ENCODE peak calls at places on chromosomes 3 and 15, in seven cellular contexts. W is cardiac fibroblast, P is mucosa of descending colon, N is fibroblast of mammary gland, X is psoas muscle, J is upper lobe of right lung, T is body of pancreas. Y is an unnamed sample.

GRCh38 chr3:122912772-122913538 is 114.6 kb downstream of the SEMA5B start:
- DNase-seq in W (no peak), P (no peak), N (no peak), X (no peak), J (no peak), T (no peak), Y (no peak)

GRCh38 chr15:89654311-89654761 is 931 bp downstream of the KIF7 start:
- DNase-seq in W (peak), P (no peak), N (peak), X (no peak), J (no peak), T (no peak), Y (peak)

GRCh38 chr15:65374831-65375401 is 2.9 kb downstream of the IGDCC3 start:
- DNase-seq in W (peak), P (no peak), N (no peak), X (no peak), J (peak), T (no peak), Y (no peak)

GRCh38 chr15:101652783-101653430 is 726 bp upstream of the TM2D3 start:
- DNase-seq in W (no peak), P (peak), N (peak), X (peak), J (no peak), T (no peak), Y (peak)

GRCh38 chr3:99325407-99325806 is 313.0 kb upstream of the COL8A1 start:
- DNase-seq in W (peak), P (no peak), N (peak), X (no peak), J (no peak), T (no peak), Y (peak)

GRCh38 chr3:4306860-4307259 is 3.7 kb downstream of the SETMAR start:
- DNase-seq in W (no peak), P (no peak), N (peak), X (no peak), J (no peak), T (no peak), Y (peak)

GRCh38 chr3:19250959-19251610 is 102.8 kb downstream of the KCNH8 start:
- DNase-seq in W (no peak), P (no peak), N (no peak), X (no peak), J (no peak), T (peak), Y (no peak)

GRCh38 chr3:61632568-61633175 is 71.3 kb downstream of the PTPRG start:
- DNase-seq in W (peak), P (no peak), N (peak), X (no peak), J (no peak), T (no peak), Y (peak)

GRCh38 chr3:140859592-140860336 is 81.9 kb upstream of the SLC25A36 start:
- DNase-seq in W (no peak), P (no peak), N (peak), X (no peak), J (no peak), T (no peak), Y (peak)

GRCh38 chr3:80770106-80771079 is 991.1 kb downstream of the GBE1 start:
- DNase-seq in W (no peak), P (no peak), N (peak), X (no peak), J (no peak), T (no peak), Y (peak)

GRCh38 chr15:67023517-67024321 is 41.7 kb upstream of the SMAD3 start:
- DNase-seq in W (no peak), P (no peak), N (no peak), X (no peak), J (no peak), T (peak), Y (no peak)

GRCh38 chr3:98982336-98982735 is 80.8 kb upstream of the DCBLD2 start:
- DNase-seq in W (no peak), P (no peak), N (no peak), X (no peak), J (no peak), T (no peak), Y (no peak)

GRCh38 chr3:64924961-64925360 is 237.2 kb upstream of the ADAMTS9 start:
- DNase-seq in W (no peak), P (no peak), N (no peak), X (no peak), J (no peak), T (no peak), Y (no peak)

GRCh38 chr3:186772281-186772885 is 11.0 kb upstream of the EIF4A2 start:
- DNase-seq in W (no peak), P (no peak), N (no peak), X (no peak), J (no peak), T (no peak), Y (peak)

GRCh38 chr3:149977391-149977790 is 6.7 kb upstream of the PFN2 start:
- DNase-seq in W (peak), P (no peak), N (no peak), X (no peak), J (no peak), T (no peak), Y (no peak)

GRCh38 chr15:91852741-91853500 is 587 bp upstream of the SLCO3A1 start:
- DNase-seq in W (peak), P (peak), N (peak), X (peak), J (peak), T (peak), Y (peak)

GRCh38 chr3:160754371-160754854 is 1.6 kb upstream of the PPM1L start:
- DNase-seq in W (peak), P (peak), N (peak), X (peak), J (peak), T (peak), Y (peak)

GRCh38 chr3:189983612-189984011 is 137.1 kb downstream of the P3H2 start:
- DNase-seq in W (no peak), P (no peak), N (no peak), X (no peak), J (no peak), T (no peak), Y (no peak)

GRCh38 chr15:33243869-33244268 is 49.4 kb upstream of the FMN1 start:
- DNase-seq in W (peak), P (no peak), N (peak), X (no peak), J (no peak), T (no peak), Y (peak)

GRCh38 chr3:113212155-113212844 is 943 bp downstream of the BOC start:
- DNase-seq in W (peak), P (peak), N (peak), X (peak), J (no peak), T (peak), Y (peak)

GRCh38 chr3:193080821-193081220 is 160.2 kb upstream of the PLAAT1 start:
- DNase-seq in W (no peak), P (no peak), N (no peak), X (no peak), J (no peak), T (no peak), Y (no peak)

GRCh38 chr3:8504611-8504973 is 3.0 kb downstream of the LMCD1 start:
- DNase-seq in W (no peak), P (no peak), N (peak), X (no peak), J (no peak), T (no peak), Y (no peak)

GRCh38 chr15:79403501-79403900 is 28.6 kb upstream of the MINAR1 start:
- DNase-seq in W (no peak), P (no peak), N (no peak), X (no peak), J (no peak), T (no peak), Y (no peak)

GRCh38 chr3:114504941-114505632 is 211.3 kb downstream of the TIGIT start:
- DNase-seq in W (peak), P (no peak), N (peak), X (no peak), J (no peak), T (no peak), Y (no peak)

GRCh38 chr15:75349851-75350588 is 3.2 kb downstream of the NEIL1 start:
- DNase-seq in W (no peak), P (peak), N (no peak), X (no peak), J (peak), T (peak), Y (no peak)

GRCh38 chr3:189270248-189270832 is 98.6 kb downstream of the TPRG1 start:
- DNase-seq in W (peak), P (peak), N (peak), X (peak), J (peak), T (peak), Y (peak)

GRCh38 chr15:47184003-47184404 is 533.3 kb upstream of the SEMA6D start:
- DNase-seq in W (no peak), P (peak), N (no peak), X (peak), J (peak), T (peak), Y (peak)

GRCh38 chr3:59512066-59512465 is 462.2 kb upstream of the CFAP20DC start:
- DNase-seq in W (no peak), P (no peak), N (no peak), X (no peak), J (no peak), T (no peak), Y (no peak)

GRCh38 chr15:74863239-74864056 is 9.7 kb downstream of the SCAMP2 start:
- DNase-seq in W (peak), P (no peak), N (peak), X (no peak), J (no peak), T (no peak), Y (no peak)

DNA sequence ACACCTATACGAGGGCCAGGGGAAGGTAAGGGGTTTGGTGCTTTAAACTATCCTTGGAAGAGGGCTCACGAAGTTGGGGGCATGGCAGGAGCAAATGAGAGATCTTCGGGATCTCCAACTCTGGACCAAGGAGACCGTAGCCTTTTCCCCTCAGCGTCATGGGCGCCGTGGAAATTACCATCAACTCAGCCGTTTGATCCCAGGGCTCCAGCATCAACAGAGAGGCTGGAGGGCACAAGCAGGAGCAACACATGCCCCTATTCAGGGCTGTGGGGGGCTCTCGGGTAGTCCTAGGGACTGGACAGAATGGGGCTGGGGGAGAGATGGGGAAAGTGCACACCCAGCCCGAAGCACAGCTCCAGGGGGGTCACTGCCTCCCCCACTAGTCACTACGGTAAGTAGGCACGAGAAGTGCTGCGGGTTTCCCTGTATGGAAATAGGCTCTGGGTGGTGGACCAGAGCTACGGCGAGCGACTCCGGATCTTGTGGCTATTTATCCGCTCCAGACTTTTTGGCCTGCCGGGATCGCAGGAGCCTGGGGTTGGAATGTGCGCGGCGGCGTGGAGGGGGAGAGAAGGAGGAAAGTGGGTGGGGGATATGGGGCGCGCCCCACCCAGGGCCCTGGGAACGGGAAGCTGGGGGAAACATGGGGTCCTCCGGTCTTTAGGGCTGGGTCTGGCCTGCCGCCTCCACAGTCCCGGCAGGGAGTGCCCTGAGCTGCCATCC is 539 bp upstream of the LAMB2 start:
- DNase-seq in W (peak), P (peak), N (peak), X (peak), J (peak), T (peak), Y (peak)
- H3K4me3 ChIP-seq in W (peak), P (peak), N (peak), X (peak), J (peak), T (peak), Y (peak)

GRCh38 chr3:40166997-40167396 is 142.5 kb upstream of the EIF1B start:
- DNase-seq in W (no peak), P (no peak), N (no peak), X (no peak), J (no peak), T (no peak), Y (no peak)
- TF ChIP-seq CTCF in W (no peak), P (no peak), N (no peak), X (no peak), J (no peak), T (no peak), Y (no peak)

GRCh38 chr3:23809840-23810341 is 4.1 kb downstream of the UBE2E1 start:
- DNase-seq in W (peak), P (no peak), N (no peak), X (no peak), J (no peak), T (no peak), Y (no peak)
- H3K4me3 ChIP-seq in W (peak), P (no peak), N (peak), X (peak), J (peak), T (peak), Y (peak)

GRCh38 chr3:42012935-42013651 is 51.2 kb upstream of the ULK4 start:
- DNase-seq in W (peak), P (peak), N (peak), X (peak), J (peak), T (peak), Y (peak)
- TF ChIP-seq CTCF in W (no peak), P (no peak), N (no peak), X (peak), J (no peak), T (no peak), Y (no peak)

GRCh38 chr3:57393957-57394356 is 101.5 kb upstream of the ASB14 start:
- DNase-seq in W (no peak), P (no peak), N (no peak), X (no peak), J (no peak), T (no peak), Y (no peak)

GRCh38 chr3:57391767-57392166 is 99.3 kb upstream of the ASB14 start:
- DNase-seq in W (no peak), P (no peak), N (no peak), X (no peak), J (no peak), T (no peak), Y (no peak)

GRCh38 chr3:57402675-57403074 is 110.2 kb upstream of the ASB14 start:
- DNase-seq in W (no peak), P (no peak), N (no peak), X (no peak), J (no peak), T (no peak), Y (no peak)

DNA sequence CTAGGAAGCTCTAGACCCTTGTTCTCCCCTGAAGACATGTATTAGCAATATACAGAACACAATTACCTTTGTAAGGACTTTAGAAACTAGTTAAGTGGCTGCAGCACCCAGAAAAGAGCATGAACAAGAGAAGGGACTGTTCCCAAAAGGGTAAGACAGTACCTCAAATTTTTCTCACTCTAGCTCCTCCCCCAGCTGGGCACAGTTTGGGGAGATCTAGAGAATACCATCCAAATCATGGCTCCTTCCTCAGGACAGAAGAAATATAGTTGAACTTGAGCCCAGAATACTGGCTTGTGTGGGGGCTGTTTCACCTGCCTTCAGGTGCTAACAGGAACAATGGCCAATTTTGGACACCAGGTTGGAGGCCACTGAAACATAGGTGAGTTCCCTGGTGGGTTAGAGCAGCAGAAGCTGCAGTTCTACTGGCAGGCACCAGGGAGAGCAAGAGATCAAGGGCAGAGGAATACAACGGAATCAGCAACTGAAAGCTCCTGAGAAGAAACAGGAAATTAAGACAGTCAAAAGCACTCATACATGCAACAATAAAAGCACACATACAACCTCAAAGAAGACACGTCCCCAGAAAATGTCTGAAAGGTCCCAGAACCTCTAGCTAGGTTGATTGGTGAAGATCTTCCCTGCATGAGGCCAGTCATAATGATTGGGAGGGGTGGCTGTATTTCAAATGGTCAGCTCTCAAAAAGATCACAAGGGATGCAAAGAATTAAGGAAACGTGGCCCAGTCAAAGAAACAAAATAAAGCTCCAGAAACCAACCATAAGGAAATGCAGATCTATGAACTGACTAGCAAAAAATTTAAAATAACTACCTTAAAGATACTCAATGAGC is 104.9 kb upstream of the ASB14 start:
- DNase-seq in W (peak), P (peak), N (peak), X (no peak), J (no peak), T (peak), Y (peak)
- H3K4me3 ChIP-seq in W (no peak), P (no peak), N (no peak), X (no peak), J (no peak), T (no peak), Y (no peak)

DNA sequence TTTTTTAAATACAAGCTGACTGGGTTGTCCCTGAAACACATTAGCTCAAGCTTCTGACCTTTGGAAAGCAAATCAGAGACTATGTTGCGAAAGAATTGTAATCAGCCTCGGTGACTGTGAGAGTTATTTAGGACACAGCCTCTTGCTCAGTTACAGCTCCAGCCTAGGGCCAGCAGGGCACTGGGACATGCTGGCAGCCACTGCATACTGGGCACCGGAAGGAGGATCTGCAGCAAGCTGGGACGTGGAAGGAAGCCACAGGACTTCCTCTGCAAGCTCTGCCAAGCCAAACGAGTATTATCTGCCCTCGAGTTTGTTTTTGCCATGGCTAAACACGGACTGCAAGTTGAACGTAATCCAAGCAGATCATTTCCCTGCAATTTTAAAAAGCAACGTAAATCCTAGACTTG is 24.4 kb upstream of the COPG1 start:
- DNase-seq in W (peak), P (peak), N (peak), X (peak), J (peak), T (peak), Y (peak)
- TF ChIP-seq CTCF in W (no peak), P (no peak), N (no peak), X (no peak), J (peak), T (peak), Y (no peak)

GRCh38 chr3:106068795-106069194 is 200.0 kb upstream of the CBLB start:
- DNase-seq in W (peak), P (no peak), N (peak), X (no peak), J (no peak), T (no peak), Y (peak)
- H3K4me3 ChIP-seq in W (no peak), P (no peak), N (no peak), X (no peak), J (no peak), T (no peak), Y (no peak)

GRCh38 chr3:30319713-30320112 is 286.7 kb upstream of the TGFBR2 start:
- DNase-seq in W (peak), P (peak), N (peak), X (no peak), J (no peak), T (peak), Y (peak)
- TF ChIP-seq CTCF in W (peak), P (peak), N (peak), X (peak), J (peak), T (peak), Y (peak)

GRCh38 chr3:20622304-20622703 is 436.3 kb upstream of the SGO1 start:
- DNase-seq in W (peak), P (no peak), N (peak), X (no peak), J (no peak), T (no peak), Y (peak)
- H3K4me3 ChIP-seq in W (no peak), P (no peak), N (no peak), X (no peak), J (no peak), T (no peak), Y (no peak)